ENCODE peak calls at places on chromosomes 6 and 20, in four cellular contexts. One of them, this sample, is unnamed. For H3K4me1, the result is how much of the 10 kb centered on the place peaks cover.

GRCh38 chr20:50054626-50055511 is 58.1 kb downstream of the UBE2V1 start:
- DNase-seq in CD4-positive, CD25-positive, alpha-beta regulatory T cell: no peak
- DNase-seq in Karpas-422: no peak
- DNase-seq in HCT116: no peak
- DNase-seq in this sample: peak

GRCh38 chr6:52725133-52725529 is 38.1 kb downstream of the GSTA2 start:
- DNase-seq in CD4-positive, CD25-positive, alpha-beta regulatory T cell: no peak
- DNase-seq in Karpas-422: no peak
- DNase-seq in HCT116: no peak
- DNase-seq in this sample: no peak

GRCh38 chr6:71886184-71887005 is at the start of gene RIMS1:
- DNase-seq in CD4-positive, CD25-positive, alpha-beta regulatory T cell: no peak
- DNase-seq in Karpas-422: peak
- DNase-seq in HCT116: no peak
- DNase-seq in this sample: peak

GRCh38 chr6:82875573-82876185 is 190.0 kb downstream of the UBE3D start:
- DNase-seq in CD4-positive, CD25-positive, alpha-beta regulatory T cell: no peak
- DNase-seq in Karpas-422: peak
- DNase-seq in HCT116: peak
- DNase-seq in this sample: peak

GRCh38 chr6:9192405-9192909 is 757.1 kb upstream of the SLC35B3 start:
- DNase-seq in CD4-positive, CD25-positive, alpha-beta regulatory T cell: no peak
- DNase-seq in Karpas-422: no peak
- DNase-seq in HCT116: no peak
- DNase-seq in this sample: no peak

GRCh38 chr20:5913166-5913565 is 37.2 kb downstream of the TRMT6 start:
- DNase-seq in CD4-positive, CD25-positive, alpha-beta regulatory T cell: no peak
- DNase-seq in Karpas-422: no peak
- DNase-seq in HCT116: no peak
- DNase-seq in this sample: no peak

GRCh38 chr6:37499433-37500293 is at the start of gene CCDC167:
- DNase-seq in CD4-positive, CD25-positive, alpha-beta regulatory T cell: peak
- DNase-seq in Karpas-422: peak
- DNase-seq in HCT116: peak
- DNase-seq in this sample: peak

GRCh38 chr6:55729665-55730064 is 145.7 kb downstream of the BMP5 start:
- DNase-seq in CD4-positive, CD25-positive, alpha-beta regulatory T cell: no peak
- DNase-seq in Karpas-422: no peak
- DNase-seq in HCT116: no peak
- DNase-seq in this sample: no peak

GRCh38 chr6:143449731-143450452 is 603 bp downstream of the ADAT2 start:
- DNase-seq in CD4-positive, CD25-positive, alpha-beta regulatory T cell: peak
- DNase-seq in Karpas-422: peak
- DNase-seq in HCT116: no peak
- DNase-seq in this sample: peak

GRCh38 chr6:53461041-53461656 is 83.8 kb downstream of the GCLC start:
- DNase-seq in CD4-positive, CD25-positive, alpha-beta regulatory T cell: no peak
- DNase-seq in Karpas-422: no peak
- DNase-seq in HCT116: no peak
- DNase-seq in this sample: no peak

GRCh38 chr20:50580016-50580747 is 70.0 kb downstream of the PTPN1 start:
- DNase-seq in CD4-positive, CD25-positive, alpha-beta regulatory T cell: peak
- DNase-seq in Karpas-422: peak
- DNase-seq in HCT116: peak
- DNase-seq in this sample: no peak

GRCh38 chr6:125952764-125953501 is 3.6 kb upstream of the HINT3 start:
- DNase-seq in CD4-positive, CD25-positive, alpha-beta regulatory T cell: no peak
- DNase-seq in Karpas-422: peak
- DNase-seq in HCT116: no peak
- DNase-seq in this sample: no peak

GRCh38 chr6:150775804-150776203 is 89.7 kb upstream of the MTHFD1L start:
- DNase-seq in CD4-positive, CD25-positive, alpha-beta regulatory T cell: no peak
- DNase-seq in Karpas-422: no peak
- DNase-seq in HCT116: no peak
- DNase-seq in this sample: no peak
- H3K4me3 ChIP-seq in CD4-positive, CD25-positive, alpha-beta regulatory T cell: no peak
- H3K4me3 ChIP-seq in Karpas-422: no peak
- H3K4me3 ChIP-seq in HCT116: no peak
- H3K4me3 ChIP-seq in this sample: no peak

GRCh38 chr20:57261488-57262243 is 4.8 kb downstream of the BMP7 start:
- DNase-seq in CD4-positive, CD25-positive, alpha-beta regulatory T cell: no peak
- DNase-seq in Karpas-422: no peak
- DNase-seq in HCT116: no peak
- DNase-seq in this sample: no peak
- H3K4me1 ChIP-seq in CD4-positive, CD25-positive, alpha-beta regulatory T cell: under half
- H3K4me1 ChIP-seq in Karpas-422: under half
- H3K4me1 ChIP-seq in HCT116: under half
- H3K4me1 ChIP-seq in this sample: under half

GRCh38 chr20:17964632-17965031 is 4.0 kb downstream of the SNX5 start:
- DNase-seq in CD4-positive, CD25-positive, alpha-beta regulatory T cell: no peak
- DNase-seq in Karpas-422: no peak
- DNase-seq in HCT116: no peak
- DNase-seq in this sample: no peak
- H3K4me3 ChIP-seq in CD4-positive, CD25-positive, alpha-beta regulatory T cell: peak
- H3K4me3 ChIP-seq in Karpas-422: peak
- H3K4me3 ChIP-seq in HCT116: no peak
- H3K4me3 ChIP-seq in this sample: peak

DNA sequence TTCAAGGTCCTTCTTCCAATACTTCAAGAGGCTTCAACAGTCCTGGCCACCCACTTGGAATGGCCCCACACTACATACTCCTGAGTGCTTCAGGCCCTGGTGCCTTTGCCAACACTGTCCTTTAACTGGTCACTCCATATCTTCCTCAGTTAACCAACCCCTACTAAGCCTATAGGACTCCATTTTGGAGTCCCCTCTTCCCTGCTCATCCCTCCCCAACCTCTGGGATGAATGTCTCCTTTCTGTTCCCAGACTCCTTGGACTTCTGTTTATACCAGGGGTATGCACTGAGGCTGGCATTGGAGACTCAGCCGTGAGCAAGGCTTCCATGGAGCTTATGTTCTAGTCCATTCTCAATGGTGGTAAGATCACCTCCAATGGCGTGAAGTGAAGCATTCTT is 33.6 kb downstream of the COX4I2 start:
- DNase-seq in CD4-positive, CD25-positive, alpha-beta regulatory T cell: no peak
- DNase-seq in Karpas-422: no peak
- DNase-seq in HCT116: no peak
- DNase-seq in this sample: no peak
- H3K4me1 ChIP-seq in CD4-positive, CD25-positive, alpha-beta regulatory T cell: under half
- H3K4me1 ChIP-seq in Karpas-422: under half
- H3K4me1 ChIP-seq in HCT116: under half
- H3K4me1 ChIP-seq in this sample: under half

DNA sequence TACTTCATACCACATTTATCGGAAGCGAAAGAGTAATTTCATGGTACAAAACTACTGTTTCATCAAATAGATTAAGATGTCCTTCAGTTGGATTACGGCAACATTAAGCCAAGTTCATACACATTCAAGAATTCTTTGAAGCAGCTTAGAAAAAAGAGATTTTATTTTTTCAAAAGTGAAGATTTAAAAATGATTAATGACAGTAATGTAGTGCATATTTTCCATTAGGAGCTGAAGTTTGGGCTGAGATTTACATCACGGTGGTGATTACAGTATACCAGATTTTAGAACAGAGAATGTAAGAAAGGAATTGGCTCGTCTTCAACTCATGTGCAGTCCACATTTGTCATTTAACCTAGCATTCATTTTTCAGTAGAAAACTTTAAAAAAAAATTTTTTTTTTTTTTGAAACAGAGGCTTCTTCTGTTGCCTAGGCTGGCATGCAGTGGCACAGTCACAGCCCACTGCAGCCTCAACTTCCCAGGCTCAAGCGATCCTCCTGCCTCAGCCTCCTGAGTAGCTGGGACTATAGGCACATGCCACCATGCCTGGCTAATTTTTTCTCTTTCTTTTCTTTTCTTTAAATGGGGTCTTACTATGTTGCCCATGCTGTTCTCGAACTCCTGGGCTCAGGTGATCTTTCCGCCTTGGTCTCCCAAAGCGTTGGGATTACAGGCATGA is 1.9 kb downstream of the SYNJ2 start:
- DNase-seq in CD4-positive, CD25-positive, alpha-beta regulatory T cell: no peak
- DNase-seq in Karpas-422: no peak
- DNase-seq in HCT116: no peak
- DNase-seq in this sample: peak
- H3K4me3 ChIP-seq in CD4-positive, CD25-positive, alpha-beta regulatory T cell: peak
- H3K4me3 ChIP-seq in Karpas-422: no peak
- H3K4me3 ChIP-seq in HCT116: no peak
- H3K4me3 ChIP-seq in this sample: peak

GRCh38 chr6:3454206-3455016 is 2.4 kb downstream of the SLC22A23 start:
- DNase-seq in CD4-positive, CD25-positive, alpha-beta regulatory T cell: no peak
- DNase-seq in Karpas-422: no peak
- DNase-seq in HCT116: no peak
- DNase-seq in this sample: no peak

GRCh38 chr6:3455490-3456394 is 1.1 kb downstream of the SLC22A23 start:
- DNase-seq in CD4-positive, CD25-positive, alpha-beta regulatory T cell: no peak
- DNase-seq in Karpas-422: no peak
- DNase-seq in HCT116: no peak
- DNase-seq in this sample: no peak

GRCh38 chr6:3456395-3456767 is 469 bp downstream of the SLC22A23 start:
- DNase-seq in CD4-positive, CD25-positive, alpha-beta regulatory T cell: no peak
- DNase-seq in Karpas-422: no peak
- DNase-seq in HCT116: no peak
- DNase-seq in this sample: no peak

GRCh38 chr6:3453410-3453809 is 3.4 kb downstream of the SLC22A23 start:
- DNase-seq in CD4-positive, CD25-positive, alpha-beta regulatory T cell: no peak
- DNase-seq in Karpas-422: peak
- DNase-seq in HCT116: no peak
- DNase-seq in this sample: no peak

DNA sequence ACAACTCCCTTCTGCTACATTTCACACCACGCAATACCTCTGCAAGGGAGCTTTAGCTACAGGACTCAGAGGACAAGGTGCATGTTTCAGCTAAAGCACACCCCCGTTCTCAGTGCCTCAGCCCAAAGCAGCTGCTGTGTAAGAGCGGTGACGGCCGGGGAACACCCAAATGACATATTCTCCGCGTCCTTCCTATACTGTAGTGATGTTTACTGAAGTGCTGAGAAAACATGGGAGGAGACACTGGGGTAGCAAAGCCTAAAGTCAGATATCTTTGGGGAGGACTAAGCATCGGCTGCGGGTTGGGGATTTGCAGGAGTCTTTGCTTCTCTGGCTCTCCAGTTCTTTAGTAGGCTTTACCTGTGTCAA is 1.7 kb downstream of the SLC22A23 start:
- DNase-seq in CD4-positive, CD25-positive, alpha-beta regulatory T cell: peak
- DNase-seq in Karpas-422: no peak
- DNase-seq in HCT116: no peak
- DNase-seq in this sample: no peak
- H3K4me1 ChIP-seq in CD4-positive, CD25-positive, alpha-beta regulatory T cell: under half
- H3K4me1 ChIP-seq in Karpas-422: under half
- H3K4me1 ChIP-seq in HCT116: under half
- H3K4me1 ChIP-seq in this sample: under half

GRCh38 chr6:131823276-131823902 is 15.6 kb downstream of the ENPP1 start:
- DNase-seq in CD4-positive, CD25-positive, alpha-beta regulatory T cell: no peak
- DNase-seq in Karpas-422: no peak
- DNase-seq in HCT116: no peak
- DNase-seq in this sample: peak
- H3K4me3 ChIP-seq in CD4-positive, CD25-positive, alpha-beta regulatory T cell: no peak
- H3K4me3 ChIP-seq in Karpas-422: no peak
- H3K4me3 ChIP-seq in HCT116: no peak
- H3K4me3 ChIP-seq in this sample: no peak

GRCh38 chr6:109296305-109296915 is 85.9 kb downstream of the CD164 start:
- DNase-seq in CD4-positive, CD25-positive, alpha-beta regulatory T cell: no peak
- DNase-seq in Karpas-422: no peak
- DNase-seq in HCT116: no peak
- DNase-seq in this sample: no peak

GRCh38 chr6:109297719-109298118 is 84.5 kb downstream of the CD164 start:
- DNase-seq in CD4-positive, CD25-positive, alpha-beta regulatory T cell: no peak
- DNase-seq in Karpas-422: no peak
- DNase-seq in HCT116: no peak
- DNase-seq in this sample: no peak

GRCh38 chr6:109295109-109295765 is 87.0 kb downstream of the CD164 start:
- DNase-seq in CD4-positive, CD25-positive, alpha-beta regulatory T cell: no peak
- DNase-seq in Karpas-422: peak
- DNase-seq in HCT116: no peak
- DNase-seq in this sample: no peak

GRCh38 chr6:109296971-109297372 is 85.3 kb downstream of the CD164 start:
- DNase-seq in CD4-positive, CD25-positive, alpha-beta regulatory T cell: no peak
- DNase-seq in Karpas-422: no peak
- DNase-seq in HCT116: no peak
- DNase-seq in this sample: no peak

DNA sequence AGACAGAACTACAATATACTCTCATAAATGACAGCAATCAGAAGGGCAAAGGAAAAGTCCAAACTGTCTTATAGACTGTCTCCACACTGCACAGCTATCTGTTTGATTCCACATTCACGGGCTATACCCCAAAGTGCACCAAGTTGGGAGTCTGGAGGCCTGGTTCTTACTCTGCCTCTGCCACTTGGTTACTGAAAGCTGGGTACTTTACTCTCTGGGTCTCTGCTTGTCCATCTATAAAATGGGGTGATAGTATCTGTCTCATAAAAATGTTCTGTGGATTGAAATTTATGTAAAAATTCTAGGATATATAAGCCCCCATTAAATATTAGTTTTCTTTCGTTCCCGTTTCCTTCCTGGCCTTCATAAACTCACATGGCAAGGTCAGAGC is 86.5 kb downstream of the CD164 start:
- DNase-seq in CD4-positive, CD25-positive, alpha-beta regulatory T cell: no peak
- DNase-seq in Karpas-422: no peak
- DNase-seq in HCT116: no peak
- DNase-seq in this sample: no peak
- H3K4me1 ChIP-seq in CD4-positive, CD25-positive, alpha-beta regulatory T cell: under half
- H3K4me1 ChIP-seq in Karpas-422: under half
- H3K4me1 ChIP-seq in HCT116: under half
- H3K4me1 ChIP-seq in this sample: under half

This sample was measured in astrocyte.